ENCODE peak calls at places on chromosomes 16 and 17, in ten cellular contexts. O is stimulated activated CD4-positive, alpha-beta T cell treated with anti-CD3 and anti-CD28 coated beads, Interleukin-15, amount 100 ng/mL, for 1 hour; M is stimulated activated CD8-positive, alpha-beta memory T cell treated with anti-CD3 and anti-CD28 coated beads, Interleukin-15, amount 100 ng/mL, for 24 hours; G is activated CD4-positive, alpha-beta T cell treated with anti-CD3 and anti-CD28 coated beads for 36 hours; P is activated T-helper 9 cell treated with anti-CD3 and anti-CD28 coated beads, Interleukin-2, amount 50 U/mL, for 16 hours; N is effector memory CD8-positive, alpha-beta T cell; J is activated gamma-delta T cell; Y is amniotic stem cell; T is kidney glomerular epithelial cell; Q is NCI-H345. H is an unnamed sample.

GRCh38 chr16:80317132-80318098 is 223.4 kb upstream of the DYNLRB2 start:
- DNase-seq in O (no peak), P (no peak), G (peak; percentile 8), Q (no peak), M (no peak), J (no peak), T (no peak), N (no peak), Y (no peak), H (no peak)

GRCh38 chr16:89616576-89617437 is 3.4 kb downstream of the DPEP1 start:
- DNase-seq in Q (no peak), J (no peak), T (no peak), O (no peak), Y (no peak), P (no peak), G (peak; percentile 34), N (no peak), M (no peak), H (no peak)

GRCh38 chr17:77011173-77012011 is 129.4 kb upstream of the SEC14L1 start:
- DNase-seq in P (peak; percentile 21), G (peak; percentile 72), T (peak; percentile 12), Q (peak; percentile 44), O (no peak), J (no peak), N (peak; percentile 51), M (no peak), Y (no peak), H (peak; percentile 37)

GRCh38 chr17:2398655-2399571 is 1.9 kb downstream of the MNT start:
- DNase-seq in J (peak; percentile 45), N (peak; percentile 44), P (peak; percentile 48), Q (peak; percentile 72), Y (peak; percentile 39), O (peak; percentile 24), T (peak; percentile 42), G (peak; percentile 79), M (no peak), H (peak; percentile 84)

GRCh38 chr16:68227183-68227793 is 8.6 kb downstream of the ESRP2 start:
- DNase-seq in M (no peak), T (no peak), P (no peak), N (no peak), G (peak; percentile 51), J (no peak), O (no peak), Y (no peak), Q (no peak), H (no peak)

GRCh38 chr17:76391200-76391715 is 6.8 kb downstream of the SPHK1 start:
- DNase-seq in J (no peak), Y (no peak), N (no peak), P (no peak), Q (no peak), G (no peak), O (no peak), M (no peak), T (no peak), H (no peak)

GRCh38 chr16:80346160-80346632 is 194.6 kb upstream of the DYNLRB2 start:
- DNase-seq in T (no peak), P (no peak), Q (no peak), M (no peak), J (no peak), O (no peak), Y (no peak), G (no peak), N (no peak), H (no peak)

GRCh38 chr16:12199524-12199923 is 223.0 kb downstream of the SNX29 start:
- DNase-seq in M (no peak), N (no peak), G (no peak), T (no peak), Q (no peak), J (no peak), P (no peak), Y (no peak), O (no peak), H (no peak)

GRCh38 chr16:74726056-74726455 is 25.4 kb upstream of the MLKL start:
- DNase-seq in Q (no peak), N (no peak), M (no peak), O (no peak), Y (no peak), J (no peak), G (no peak), T (no peak), P (no peak), H (no peak)

GRCh38 chr16:19997734-19998133 is 76.0 kb downstream of the GPR139 start:
- DNase-seq in M (no peak), T (no peak), N (no peak), P (no peak), J (no peak), Y (no peak), Q (no peak), G (no peak), O (no peak), H (no peak)

GRCh38 chr17:76161113-76161512 is 20.1 kb upstream of the FOXJ1 start:
- DNase-seq in G (no peak), M (no peak), Y (no peak), N (no peak), T (peak; percentile 62), O (no peak), Q (no peak), P (no peak), J (no peak), H (no peak)

GRCh38 chr17:17457680-17458079 is 19.1 kb upstream of the MED9 start:
- DNase-seq in M (no peak), G (no peak), Q (no peak), J (no peak), P (no peak), N (no peak), T (no peak), Y (no peak), O (no peak), H (no peak)

GRCh38 chr17:1186214-1186820 is 6.5 kb upstream of the ABR start:
- DNase-seq in N (no peak), P (no peak), Q (no peak), G (no peak), J (no peak), T (no peak), M (no peak), Y (no peak), O (no peak), H (peak; percentile 66)

GRCh38 chr16:19515765-19516164 is 6.1 kb downstream of the GDE1 start:
- DNase-seq in J (no peak), N (no peak), O (no peak), G (no peak), M (no peak), Y (no peak), P (no peak), Q (no peak), T (no peak), H (peak; percentile 19)

GRCh38 chr17:57466042-57466471 is 209.7 kb downstream of the MSI2 start:
- DNase-seq in Q (no peak), J (no peak), O (no peak), P (no peak), T (no peak), Y (no peak), N (no peak), M (no peak), G (no peak), H (no peak)

GRCh38 chr17:15947976-15948752 is 3.2 kb downstream of the ADORA2B start:
- DNase-seq in M (no peak), N (no peak), P (no peak), G (no peak), Q (no peak), Y (no peak), O (no peak), J (no peak), T (no peak), H (peak; percentile 47)

GRCh38 chr17:82320956-82321927 is 3.8 kb upstream of the CD7 start:
- DNase-seq in O (peak; percentile 53), J (peak; percentile 48), Y (no peak), N (peak; percentile 71), G (peak; percentile 91), M (peak; percentile 49), Q (peak; percentile 19), T (no peak), P (peak; percentile 75), H (no peak)

GRCh38 chr17:57619061-57619937 is 125.8 kb downstream of the CCDC182 start:
- DNase-seq in J (no peak), P (no peak), Y (no peak), T (no peak), N (no peak), O (no peak), G (peak; percentile 22), Q (no peak), M (no peak), H (no peak)

GRCh38 chr16:50509521-50510341 is 38.5 kb upstream of the NKD1 start:
- DNase-seq in P (peak; percentile 19), N (peak; percentile 15), Q (peak; percentile 9), O (no peak), M (peak; percentile 21), G (peak; percentile 65), T (no peak), J (no peak), Y (no peak), H (peak; percentile 6)

GRCh38 chr17:72361892-72362291 is 241.1 kb downstream of the SOX9 start:
- DNase-seq in G (no peak), Q (no peak), T (no peak), J (no peak), Y (no peak), M (no peak), N (no peak), O (no peak), P (no peak), H (peak; percentile 80)

GRCh38 chr17:36117505-36118382 is 14.1 kb downstream of the CCL4 start:
- DNase-seq in N (no peak), G (peak; percentile 77), Q (no peak), T (no peak), J (no peak), M (no peak), Y (no peak), P (no peak), O (no peak), H (no peak)

GRCh38 chr16:48812856-48813255 is 202.9 kb upstream of the N4BP1 start:
- DNase-seq in G (no peak), T (no peak), Y (no peak), Q (no peak), N (no peak), P (no peak), O (no peak), M (no peak), J (no peak), H (no peak)

GRCh38 chr17:3796110-3796821 is 4.7 kb downstream of the ITGAE start:
- DNase-seq in P (peak; percentile 71), N (peak; percentile 87), G (peak; percentile 80), M (peak; percentile 49), Q (no peak), Y (no peak), O (peak; percentile 36), J (peak; percentile 59), T (no peak), H (no peak)

GRCh38 chr16:57661936-57662906 is 5.9 kb upstream of the ADGRG3 start:
- DNase-seq in M (no peak), Q (no peak), N (no peak), J (no peak), T (no peak), O (no peak), Y (no peak), P (no peak), G (no peak), H (no peak)

GRCh38 chr17:16870253-16871245 is 101.4 kb downstream of the TNFRSF13B start:
- DNase-seq in O (no peak), T (no peak), J (no peak), P (no peak), G (no peak), Y (no peak), Q (no peak), N (no peak), M (no peak), H (no peak)

GRCh38 chr16:46621006-46621629 is at the start of gene SHCBP1:
- DNase-seq in Y (peak; percentile 82), T (peak; percentile 60), N (peak; percentile 40), Q (peak; percentile 79), G (peak; percentile 92), M (peak; percentile 55), P (peak; percentile 41), J (peak; percentile 32), O (peak; percentile 5), H (peak; percentile 59)

GRCh38 chr17:10327640-10328039 is 45.2 kb downstream of the MYH13 start:
- DNase-seq in M (peak; percentile 66), G (peak; percentile 87), J (no peak), O (peak; percentile 10), N (peak; percentile 61), Q (peak; percentile 40), P (peak; percentile 19), T (peak; percentile 65), Y (peak; percentile 69), H (peak; percentile 50)

GRCh38 chr17:4559851-4560820 is at the start of gene GGT6:
- DNase-seq in T (no peak), P (no peak), Q (no peak), J (no peak), O (no peak), Y (no peak), G (no peak), M (no peak), N (no peak), H (no peak)

H was measured in foreskin keratinocyte.